ENCODE peak calls at places on chromosome 3, in five cellular contexts. One of them, this sample, is unnamed.

GRCh38 chr3:12138044-12138443 is 20.7 kb downstream of the TIMP4 start:
- DNase-seq in PC-3: peak
- DNase-seq in choroid plexus epithelial cell: peak
- DNase-seq in T-cell: no peak
- DNase-seq in GM13976: no peak
- DNase-seq in this sample: peak

GRCh38 chr3:195467641-195468390 is 25.0 kb upstream of the ACAP2 start:
- DNase-seq in choroid plexus epithelial cell: peak
- DNase-seq in T-cell: no peak
- DNase-seq in GM13976: no peak
- DNase-seq in PC-3: no peak
- DNase-seq in this sample: no peak

GRCh38 chr3:182787302-182788036 is 5.8 kb upstream of the ATP11B start:
- DNase-seq in PC-3: no peak
- DNase-seq in GM13976: no peak
- DNase-seq in T-cell: no peak
- DNase-seq in choroid plexus epithelial cell: peak
- DNase-seq in this sample: no peak

GRCh38 chr3:100027321-100027720 is 87.0 kb downstream of the FILIP1L start:
- DNase-seq in PC-3: no peak
- DNase-seq in choroid plexus epithelial cell: peak
- DNase-seq in T-cell: no peak
- DNase-seq in GM13976: no peak
- DNase-seq in this sample: no peak

GRCh38 chr3:185460283-185460682 is 38.6 kb downstream of the TMEM41A start:
- DNase-seq in choroid plexus epithelial cell: no peak
- DNase-seq in GM13976: no peak
- DNase-seq in T-cell: no peak
- DNase-seq in PC-3: no peak
- DNase-seq in this sample: no peak

GRCh38 chr3:32646761-32647160 is 38.2 kb upstream of the CNOT10 start:
- DNase-seq in T-cell: no peak
- DNase-seq in GM13976: no peak
- DNase-seq in choroid plexus epithelial cell: no peak
- DNase-seq in PC-3: no peak
- DNase-seq in this sample: no peak

GRCh38 chr3:56762718-56763117 is 39.0 kb downstream of the ARHGEF3 start:
- DNase-seq in T-cell: no peak
- DNase-seq in choroid plexus epithelial cell: no peak
- DNase-seq in PC-3: no peak
- DNase-seq in GM13976: no peak
- DNase-seq in this sample: no peak

GRCh38 chr3:133211449-133211848 is 173.3 kb downstream of the TMEM108 start:
- DNase-seq in PC-3: no peak
- DNase-seq in T-cell: no peak
- DNase-seq in choroid plexus epithelial cell: no peak
- DNase-seq in GM13976: peak
- DNase-seq in this sample: no peak

GRCh38 chr3:169259134-169259533 is 404.4 kb downstream of the MECOM start:
- DNase-seq in GM13976: no peak
- DNase-seq in PC-3: no peak
- DNase-seq in choroid plexus epithelial cell: no peak
- DNase-seq in T-cell: no peak
- DNase-seq in this sample: no peak

GRCh38 chr3:11465744-11466611 is 177.7 kb downstream of the VGLL4 start:
- DNase-seq in PC-3: no peak
- DNase-seq in GM13976: no peak
- DNase-seq in T-cell: no peak
- DNase-seq in choroid plexus epithelial cell: peak
- DNase-seq in this sample: peak

GRCh38 chr3:31361391-31362273 is 171.1 kb upstream of the STT3B start:
- DNase-seq in PC-3: peak
- DNase-seq in choroid plexus epithelial cell: peak
- DNase-seq in T-cell: no peak
- DNase-seq in GM13976: no peak
- DNase-seq in this sample: no peak

GRCh38 chr3:155312781-155313180 is 19.3 kb upstream of the STRIT1 start:
- DNase-seq in PC-3: no peak
- DNase-seq in GM13976: no peak
- DNase-seq in choroid plexus epithelial cell: peak
- DNase-seq in T-cell: no peak
- DNase-seq in this sample: no peak

GRCh38 chr3:46926039-46926438 is 48.5 kb downstream of the PTH1R start:
- DNase-seq in T-cell: no peak
- DNase-seq in PC-3: no peak
- DNase-seq in GM13976: no peak
- DNase-seq in choroid plexus epithelial cell: peak
- DNase-seq in this sample: no peak